ENCODE peak calls at places on chromosomes 5 and 9, in four cellular contexts. M is GM04504, J is SW 1271, F is suprapubic skin. A is an unnamed sample.

GRCh38 chr5:78801413-78801812 is 152.8 kb upstream of the LHFPL2 start:
- DNase-seq in M (no peak), J (no peak), F (no peak), A (no peak)

GRCh38 chr5:120014535-120014934 is 385.2 kb downstream of the FAM170A start:
- DNase-seq in M (no peak), J (no peak), F (no peak), A (no peak)

GRCh38 chr9:21904371-21904770 is 89.8 kb downstream of the CDKN2A start:
- DNase-seq in M (peak), J (no peak), F (no peak), A (peak)

GRCh38 chr9:81686614-81687520 is 2.5 kb downstream of the TLE1 start:
- DNase-seq in M (peak), J (peak), F (peak), A (peak)

GRCh38 chr9:4982720-4983482 is 2.2 kb upstream of the JAK2 start:
- DNase-seq in M (no peak), J (no peak), F (no peak), A (no peak)

GRCh38 chr9:91824151-91824550 is 125.9 kb downstream of the ROR2 start:
- DNase-seq in M (no peak), J (no peak), F (peak), A (no peak)

GRCh38 chr5:118208031-118208453 is 780.3 kb downstream of the DTWD2 start:
- DNase-seq in M (no peak), J (no peak), F (no peak), A (no peak)

GRCh38 chr9:70600479-70600878 is 186.0 kb upstream of the KLF9 start:
- DNase-seq in M (peak), J (no peak), F (no peak), A (no peak)

GRCh38 chr5:172771439-172772111 is 580 bp upstream of the DUSP1 start:
- DNase-seq in M (no peak), J (peak), F (peak), A (peak)

GRCh38 chr9:123359546-123359945 is 3.5 kb downstream of the CRB2 start:
- DNase-seq in M (no peak), J (no peak), F (no peak), A (no peak)

GRCh38 chr9:124665391-124666058 is 105.6 kb downstream of the NR6A1 start:
- DNase-seq in M (peak), J (peak), F (no peak), A (no peak)

GRCh38 chr9:34715639-34716215 is 5.8 kb upstream of the CCL21 start:
- DNase-seq in M (no peak), J (no peak), F (no peak), A (no peak)

GRCh38 chr5:160496334-160496733 is 74.7 kb downstream of the PTTG1 start:
- DNase-seq in M (no peak), J (no peak), F (no peak), A (no peak)

GRCh38 chr9:75063556-75064305 is 24.2 kb downstream of the NMRK1 start:
- DNase-seq in M (no peak), J (no peak), F (no peak), A (no peak)

GRCh38 chr9:93954436-93955355 is at the start of gene BARX1:
- DNase-seq in M (no peak), J (no peak), F (no peak), A (no peak)

GRCh38 chr9:137534256-137535119 is 15.7 kb downstream of the PNPLA7 start:
- DNase-seq in M (peak), J (peak), F (no peak), A (peak)

GRCh38 chr9:96859461-96860198 is 5.3 kb upstream of the ZNF782 start:
- DNase-seq in M (no peak), J (no peak), F (no peak), A (peak)

GRCh38 chr9:94812343-94812742 is 85.8 kb downstream of the AOPEP start:
- DNase-seq in M (no peak), J (peak), F (no peak), A (no peak)

GRCh38 chr9:131739988-131740648 is at the start of gene RAPGEF1:
- DNase-seq in M (no peak), J (peak), F (peak), A (no peak)

GRCh38 chr9:76677481-76678055 is 86.7 kb upstream of the PCA3 start:
- DNase-seq in M (no peak), J (no peak), F (peak), A (no peak)

GRCh38 chr5:159781626-159782157 is 134.6 kb upstream of the ADRA1B start:
- DNase-seq in M (no peak), J (no peak), F (no peak), A (no peak)

GRCh38 chr9:114469091-114469853 is 36.0 kb downstream of the WHRN start:
- DNase-seq in M (no peak), J (no peak), F (no peak), A (no peak)

GRCh38 chr5:33010851-33011250 is 299.7 kb downstream of the NPR3 start:
- DNase-seq in M (peak), J (no peak), F (no peak), A (peak)

GRCh38 chr5:145975361-145976066 is 39.1 kb downstream of the SH3RF2 start:
- DNase-seq in M (no peak), J (no peak), F (no peak), A (peak)

GRCh38 chr9:76419782-76420380 is 25.7 kb upstream of the RFK start:
- DNase-seq in M (no peak), J (peak), F (no peak), A (no peak)

GRCh38 chr5:60613826-60614225 is 86.1 kb downstream of the DEPDC1B start:
- DNase-seq in M (no peak), J (no peak), F (no peak), A (no peak)

GRCh38 chr5:113520429-113520828 is 6.9 kb downstream of the YTHDC2 start:
- DNase-seq in M (peak), J (no peak), F (no peak), A (no peak)

GRCh38 chr5:131661931-131662330 is 26.9 kb upstream of the RAPGEF6 start:
- DNase-seq in M (no peak), J (no peak), F (no peak), A (no peak)

GRCh38 chr9:99560561-99560960 is 261.1 kb upstream of the NR4A3 start:
- DNase-seq in M (no peak), J (no peak), F (no peak), A (no peak)

GRCh38 chr9:12290166-12290869 is 402.9 kb upstream of the TYRP1 start:
- DNase-seq in M (no peak), J (no peak), F (no peak), A (no peak)

GRCh38 chr5:25544652-25545249 is 900.0 kb upstream of the CDH10 start:
- DNase-seq in M (no peak), J (peak), F (no peak), A (peak)

GRCh38 chr5:62969409-62970120 is 390.9 kb downstream of the LRRC70 start:
- DNase-seq in M (no peak), J (no peak), F (no peak), A (no peak)

GRCh38 chr9:93673844-93674334 is 97.5 kb downstream of the PHF2 start:
- DNase-seq in M (no peak), J (no peak), F (no peak), A (no peak)

GRCh38 chr5:112857866-112858265 is 3.2 kb upstream of the SRP19 start:
- DNase-seq in M (no peak), J (no peak), F (no peak), A (no peak)

GRCh38 chr9:136825295-136826187 is 16.7 kb upstream of the AJM1 start:
- DNase-seq in M (no peak), J (no peak), F (no peak), A (no peak)

GRCh38 chr5:154368041-154368800 is 77.6 kb upstream of the SAP30L start:
- DNase-seq in M (peak), J (peak), F (no peak), A (peak)

GRCh38 chr5:90921428-90921973 is 362.9 kb downstream of the ADGRV1 start:
- DNase-seq in M (no peak), J (no peak), F (no peak), A (no peak)

A was measured in fibroblast of the conjunctiva.